ENCODE peak calls at places on chromosomes 12 and 14, in four cellular contexts. L is PC-3, J is GM23338, F is GM23248. R is an unnamed sample.
A peak's percentile ranks its signal among the peaks of the same experiment; 100 is the strongest.

GRCh38 chr12:132547207-132547740 is 57.3 kb downstream of the FBRSL1 start:
- DNase-seq in J (no peak), F (no peak), L (no peak), R (no peak)

GRCh38 chr14:68774771-68775613 is 17.9 kb downstream of the ZFP36L1 start:
- DNase-seq in L (peak; percentile 93), F (peak; percentile 89), J (no peak), R (no peak)

GRCh38 chr12:575129-575502 is 88.1 kb downstream of the NINJ2 start:
- DNase-seq in L (no peak), J (no peak), F (peak; percentile 72), R (no peak)

GRCh38 chr14:24060984-24061913 is 9.4 kb downstream of the CARMIL3 start:
- DNase-seq in F (no peak), L (no peak), J (no peak), R (no peak)

GRCh38 chr12:81034926-81035325 is 43.0 kb upstream of the ACSS3 start:
- DNase-seq in F (no peak), J (no peak), L (no peak), R (no peak)

GRCh38 chr14:80638620-80639215 is 302.8 kb downstream of the CEP128 start:
- DNase-seq in L (peak; percentile 96), F (peak; percentile 80), J (no peak), R (no peak)

GRCh38 chr12:55996715-55997534 is at the start of gene SUOX:
- DNase-seq in L (peak; percentile 98), F (peak; percentile 98), J (peak; percentile 99), R (peak; percentile 98)

GRCh38 chr12:77847665-77848431 is 17.2 kb downstream of the NAV3 start:
- DNase-seq in F (peak; percentile 86), J (no peak), L (peak; percentile 91), R (peak; percentile 34)

GRCh38 chr14:100065161-100065871 is at the start of gene EVL:
- DNase-seq in F (no peak), L (no peak), J (no peak), R (peak; percentile 64)

GRCh38 chr14:102018251-102018650 is 53.9 kb downstream of the DYNC1H1 start:
- DNase-seq in J (no peak), F (no peak), L (no peak), R (no peak)

GRCh38 chr12:53180931-53181645 is 363 bp upstream of the CSAD start:
- DNase-seq in F (peak; percentile 85), L (peak; percentile 86), J (peak; percentile 84), R (peak; percentile 80)

GRCh38 chr12:104485651-104486341 is 29.0 kb downstream of the CHST11 start:
- DNase-seq in J (no peak), F (peak; percentile 39), L (no peak), R (no peak)

GRCh38 chr12:53222170-53223005 is 9.6 kb downstream of the RARG start:
- DNase-seq in F (peak; percentile 48), L (no peak), J (peak; percentile 32), R (no peak)

GRCh38 chr14:64841121-64841611 is 38.5 kb downstream of the SPTB start:
- DNase-seq in F (peak; percentile 58), L (peak; percentile 88), J (peak; percentile 79), R (no peak)

GRCh38 chr12:52523825-52524224 is 3.6 kb upstream of the KRT5 start:
- DNase-seq in F (no peak), J (no peak), L (no peak), R (no peak)

GRCh38 chr12:52183544-52183910 is 8.3 kb downstream of the KRT80 start:
- DNase-seq in F (no peak), J (no peak), L (no peak), R (no peak)

GRCh38 chr14:102939820-102940561 is 17.5 kb downstream of the AMN start:
- DNase-seq in L (no peak), J (no peak), F (no peak), R (no peak)

GRCh38 chr12:112239020-112239419 is 113.7 kb downstream of the TRAFD1 start:
- DNase-seq in L (no peak), F (no peak), J (no peak), R (no peak)
- H3F3A ChIP-seq in L (no peaks in the 10 kb centered on the region), F (no peaks in the 10 kb centered on the region), J (no peaks in the 10 kb centered on the region), R (no peaks in the 10 kb centered on the region)

DNA sequence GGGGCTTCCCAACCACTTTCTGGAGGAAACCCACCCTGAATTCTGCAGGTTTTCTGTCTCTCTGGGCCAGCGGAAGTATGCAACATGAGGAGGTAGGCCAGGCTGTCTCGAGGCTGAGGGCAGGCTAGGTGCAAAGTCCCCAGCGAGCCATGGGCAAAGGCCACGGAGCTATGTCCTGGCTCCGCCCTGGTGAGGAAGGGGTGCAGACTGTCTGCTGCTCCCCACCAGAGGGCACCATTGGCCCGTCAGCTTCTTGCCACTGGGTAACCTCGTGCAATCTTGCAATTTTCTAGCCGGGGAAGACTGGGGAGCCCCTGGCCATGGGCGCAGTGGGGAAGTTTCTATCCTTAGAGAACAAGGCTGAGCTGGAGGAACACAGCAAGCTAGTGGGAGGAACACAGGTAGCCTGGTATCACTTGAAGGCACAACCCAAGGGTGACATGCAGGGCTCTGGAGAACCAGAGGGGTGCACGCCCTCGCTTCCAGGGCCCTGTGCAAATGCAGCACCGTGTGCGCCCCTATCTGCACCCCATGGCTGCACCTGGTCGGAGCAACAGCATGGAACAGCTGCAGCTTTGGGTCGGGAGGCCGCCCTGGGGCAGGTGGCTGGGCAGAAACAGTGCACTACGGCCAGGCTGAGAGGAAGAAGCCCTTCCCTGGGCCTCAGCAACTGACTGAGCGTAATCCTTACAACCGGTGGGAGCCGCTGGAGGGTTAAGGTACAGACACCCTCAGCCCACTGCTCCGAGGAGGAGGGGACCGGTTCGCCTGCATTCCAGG is 27.6 kb upstream of the RPLP0 start:
- DNase-seq in F (peak; percentile 86), J (peak; percentile 98), L (peak; percentile 89), R (peak; percentile 62)
- H3K4me1 ChIP-seq in F (peaks cover 65% of the 10 kb centered on the region), J (peaks cover 57% of the 10 kb centered on the region), L (peaks cover 60% of the 10 kb centered on the region), R (peaks cover 9% of the 10 kb centered on the region)

DNA sequence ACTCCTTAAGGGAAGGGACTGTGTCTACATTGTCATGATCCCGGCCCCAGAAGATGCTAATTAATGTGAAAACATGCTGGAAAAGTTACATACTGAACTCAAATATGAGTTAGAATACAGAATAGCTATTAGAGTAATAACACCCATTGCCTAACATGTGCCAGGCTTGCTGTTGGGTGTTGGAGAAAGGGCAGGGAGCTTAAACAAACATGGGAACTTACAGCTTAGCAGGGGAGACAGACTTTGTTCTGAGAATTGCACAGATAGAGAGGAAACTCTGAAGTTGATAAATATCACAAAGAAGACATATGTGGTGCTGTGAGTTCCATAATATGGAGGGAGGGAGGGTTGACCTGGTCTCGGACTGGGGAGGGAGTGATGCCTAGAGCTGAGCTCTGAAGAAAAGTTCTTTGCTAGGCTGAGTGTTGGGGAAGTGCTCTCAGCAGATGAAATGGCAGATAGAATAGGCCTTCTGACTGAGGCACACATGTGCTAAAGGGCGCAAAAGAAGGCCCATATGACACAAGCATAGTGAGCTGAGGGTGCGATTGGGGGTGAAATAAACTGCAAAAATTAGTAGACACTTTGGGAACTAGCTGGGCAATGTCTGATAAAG is 18.0 kb upstream of the KDM2B start:
- DNase-seq in L (no peak), J (no peak), F (no peak), R (no peak)
- H3K27ac ChIP-seq in L (no peak overlapping the region), J (no peak overlapping the region), F (no peak overlapping the region), R (no peak overlapping the region)

GRCh38 chr14:76954791-76955190 is 73.7 kb downstream of the IRF2BPL start:
- DNase-seq in F (peak; percentile 17), L (no peak), J (no peak), R (no peak)

GRCh38 chr14:76957224-76957881 is 71.2 kb downstream of the IRF2BPL start:
- DNase-seq in J (no peak), F (peak; percentile 28), L (no peak), R (no peak)

GRCh38 chr14:76955575-76956252 is 72.8 kb downstream of the IRF2BPL start:
- DNase-seq in F (peak; percentile 89), L (peak; percentile 75), J (peak; percentile 55), R (peak; percentile 27)

GRCh38 chr14:76958020-76958965 is 70.2 kb downstream of the IRF2BPL start:
- DNase-seq in J (peak; percentile 44), F (no peak), L (no peak), R (no peak)

GRCh38 chr14:76956253-76957090 is 72.0 kb downstream of the IRF2BPL start:
- DNase-seq in F (peak; percentile 98), L (peak; percentile 99), J (peak; percentile 98), R (peak; percentile 85)
- H3F3A ChIP-seq in F (peaks cover 52% of the 10 kb centered on the region), L (peaks cover 10% of the 10 kb centered on the region), J (peaks cover 45% of the 10 kb centered on the region), R (peaks cover 13% of the 10 kb centered on the region)